ENCODE peak calls at places on chromosomes 5 and 9, in seven cellular contexts. I is CD4-positive, CD25-positive, alpha-beta regulatory T cell; E is fibroblast of mammary gland; C is M059J; R is ELF-1; Z is psoas muscle; H is RCC 7860. V is an unnamed sample.

GRCh38 chr5:159031915-159032314 is 67.8 kb downstream of the EBF1 start:
- DNase-seq in R (no peak), I (no peak), Z (no peak), H (no peak), E (no peak), C (no peak), V (no peak)

GRCh38 chr9:109914280-109915027 is 134.5 kb downstream of the PALM2AKAP2 start:
- DNase-seq in I (no peak), Z (no peak), E (peak), H (no peak), R (no peak), C (peak), V (peak)

GRCh38 chr5:133118741-133119140 is 66.9 kb downstream of the HSPA4 start:
- DNase-seq in E (no peak), H (no peak), C (no peak), I (no peak), Z (no peak), R (no peak), V (no peak)

GRCh38 chr9:128902351-128903078 is 18.3 kb upstream of the PHYHD1 start:
- DNase-seq in R (no peak), I (peak), H (no peak), E (no peak), C (peak), Z (no peak), V (no peak)

GRCh38 chr5:68046445-68046844 is 169.1 kb upstream of the PIK3R1 start:
- DNase-seq in H (peak), Z (no peak), I (no peak), C (peak), R (no peak), E (peak), V (peak)

GRCh38 chr5:36655171-36655570 is 48.8 kb downstream of the SLC1A3 start:
- DNase-seq in E (no peak), C (peak), H (no peak), I (no peak), Z (peak), R (no peak), V (peak)

GRCh38 chr9:112665347-112665746 is 52.6 kb downstream of the INIP start:
- DNase-seq in Z (no peak), E (peak), C (peak), I (no peak), R (no peak), H (no peak), V (peak)

GRCh38 chr5:151665584-151665982 is 21.1 kb downstream of the SPARC start:
- DNase-seq in H (no peak), R (no peak), I (no peak), Z (no peak), C (no peak), E (no peak), V (peak)

GRCh38 chr5:133164759-133165158 is 112.9 kb downstream of the HSPA4 start:
- DNase-seq in Z (no peak), E (no peak), I (no peak), H (no peak), R (no peak), C (no peak), V (no peak)

V was measured in choroid plexus epithelial cell.